ENCODE peak calls at places on chromosome 20, in seven cellular contexts. K is cardiac fibroblast, V is ascending aorta, B is right lobe of liver, R is foreskin fibroblast, D is OCI-LY7, Y is GM12864. L is an unnamed sample.

GRCh38 chr20:35629432-35630145 is 14.0 kb downstream of the SPAG4 start:
- DNase-seq in K (no peak), V (no peak), B (no peak), R (peak), D (no peak), Y (no peak), L (no peak)

GRCh38 chr20:53837126-53837826 is 233.1 kb downstream of the BCAS1 start:
- DNase-seq in K (no peak), V (no peak), B (no peak), R (no peak), D (no peak), Y (no peak), L (no peak)

GRCh38 chr20:62823688-62824475 is 7.0 kb downstream of the COL9A3 start:
- DNase-seq in K (no peak), V (no peak), B (no peak), R (no peak), D (no peak), Y (no peak), L (no peak)

GRCh38 chr20:5727018-5727515 is 23.1 kb upstream of the SHLD1 start:
- DNase-seq in K (no peak), V (no peak), B (no peak), R (no peak), D (no peak), Y (no peak), L (no peak)

GRCh38 chr20:770691-771090 is 2.4 kb upstream of the SLC52A3 start:
- DNase-seq in K (no peak), V (no peak), B (no peak), R (no peak), D (no peak), Y (no peak), L (no peak)

GRCh38 chr20:51532577-51533191 is 9.8 kb downstream of the NFATC2 start:
- DNase-seq in K (peak), V (peak), B (no peak), R (peak), D (no peak), Y (no peak), L (peak)

GRCh38 chr20:14992961-14993360 is 655.5 kb upstream of the FLRT3 start:
- DNase-seq in K (no peak), V (no peak), B (no peak), R (peak), D (no peak), Y (no peak), L (no peak)

GRCh38 chr20:35200255-35200654 is 26.2 kb upstream of the MMP24 start:
- DNase-seq in K (peak), V (no peak), B (no peak), R (peak), D (no peak), Y (no peak), L (no peak)

GRCh38 chr20:47521059-47521808 is 19.5 kb downstream of the NCOA3 start:
- DNase-seq in K (no peak), V (no peak), B (no peak), R (no peak), D (no peak), Y (no peak), L (no peak)

GRCh38 chr20:31593221-31594001 is 11.7 kb upstream of the ID1 start:
- DNase-seq in K (peak), V (no peak), B (peak), R (peak), D (no peak), Y (no peak), L (peak)

GRCh38 chr20:9488063-9488462 is 26.3 kb upstream of the LAMP5 start:
- DNase-seq in K (no peak), V (no peak), B (no peak), R (no peak), D (no peak), Y (no peak), L (no peak)

GRCh38 chr20:62770111-62770910 is 26.0 kb upstream of the MRGBP start:
- DNase-seq in K (no peak), V (no peak), B (no peak), R (no peak), D (no peak), Y (no peak), L (no peak)

GRCh38 chr20:21102691-21103311 is 3.4 kb downstream of the LINC00237 start:
- DNase-seq in K (peak), V (peak), B (no peak), R (peak), D (peak), Y (no peak), L (no peak)

GRCh38 chr20:23164176-23164601 is 78.1 kb upstream of the CD93 start:
- DNase-seq in K (no peak), V (peak), B (no peak), R (peak), D (no peak), Y (no peak), L (no peak)

GRCh38 chr20:23152308-23152892 is 66.3 kb upstream of the CD93 start:
- DNase-seq in K (peak), V (peak), B (peak), R (peak), D (no peak), Y (no peak), L (no peak)

GRCh38 chr20:6632187-6632586 is 135.3 kb upstream of the BMP2 start:
- DNase-seq in K (peak), V (no peak), B (no peak), R (peak), D (no peak), Y (no peak), L (no peak)

GRCh38 chr20:61128701-61129655 is 123.1 kb upstream of the CDH4 start:
- DNase-seq in K (no peak), V (no peak), B (no peak), R (peak), D (no peak), Y (no peak), L (no peak)

GRCh38 chr20:5024103-5024502 is 22.8 kb upstream of the SLC23A2 start:
- DNase-seq in K (peak), V (no peak), B (no peak), R (peak), D (no peak), Y (no peak), L (no peak)

GRCh38 chr20:8807480-8808179 is 261.3 kb upstream of the PLCB4 start:
- DNase-seq in K (no peak), V (no peak), B (no peak), R (no peak), D (no peak), Y (no peak), L (no peak)

GRCh38 chr20:8967641-8968245 is 101.1 kb upstream of the PLCB4 start:
- DNase-seq in K (no peak), V (no peak), B (no peak), R (peak), D (no peak), Y (no peak), L (no peak)

GRCh38 chr20:60838297-60838696 is 413.8 kb upstream of the CDH4 start:
- DNase-seq in K (no peak), V (no peak), B (no peak), R (no peak), D (no peak), Y (no peak), L (no peak)

GRCh38 chr20:25053207-25054132 is 4.5 kb downstream of the ACSS1 start:
- DNase-seq in K (peak), V (peak), B (no peak), R (peak), D (no peak), Y (no peak), L (peak)

GRCh38 chr20:25050501-25051350 is 7.2 kb downstream of the ACSS1 start:
- DNase-seq in K (no peak), V (peak), B (peak), R (no peak), D (no peak), Y (no peak), L (no peak)

GRCh38 chr20:25051386-25052155 is 6.4 kb downstream of the ACSS1 start:
- DNase-seq in K (no peak), V (peak), B (peak), R (no peak), D (no peak), Y (no peak), L (no peak)

GRCh38 chr20:25054133-25054820 is 3.7 kb downstream of the ACSS1 start:
- DNase-seq in K (no peak), V (peak), B (no peak), R (no peak), D (no peak), Y (no peak), L (no peak)

DNA sequence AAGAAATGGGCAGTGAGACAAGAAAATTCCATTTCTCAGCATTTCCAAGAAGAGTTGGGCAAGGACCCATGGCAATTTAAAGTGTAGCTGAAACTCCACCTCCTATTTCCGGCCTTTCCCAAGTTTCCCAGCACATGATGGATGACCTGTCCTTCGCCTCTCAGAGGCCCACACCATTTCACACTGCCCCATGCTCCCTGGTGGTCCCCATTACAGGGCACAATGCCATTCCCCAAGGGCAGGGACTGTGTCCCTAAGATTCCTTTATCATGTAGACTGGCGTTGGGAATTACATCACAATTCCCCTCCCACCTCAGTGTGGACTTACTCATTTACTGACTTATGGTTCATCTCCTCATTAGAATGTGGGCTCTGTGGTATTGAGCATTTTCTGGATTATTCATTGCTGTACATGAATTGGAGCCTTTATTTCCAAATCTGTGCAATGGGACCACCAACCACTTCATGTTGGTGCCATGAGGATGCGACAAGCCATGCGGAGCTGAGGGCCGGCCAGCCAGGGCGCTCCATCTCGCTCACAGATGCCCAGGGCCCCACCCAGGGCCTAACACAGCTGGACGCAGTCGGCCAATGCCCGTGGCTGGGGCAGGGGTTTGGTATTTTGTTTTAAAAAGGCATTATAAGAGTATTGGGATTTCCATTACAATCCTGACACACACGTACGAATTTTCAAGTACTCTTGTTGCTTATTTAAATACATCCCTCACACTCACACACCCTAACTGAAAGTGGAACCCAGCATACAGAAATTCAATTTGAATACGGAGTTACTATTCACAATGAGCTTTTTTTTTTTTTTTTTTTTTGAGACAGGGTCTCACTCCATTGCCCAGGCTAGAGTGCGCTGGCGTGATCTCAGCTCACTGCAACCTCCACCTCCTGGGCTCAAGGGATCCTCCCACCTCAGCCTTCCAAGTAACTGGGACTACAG is 5.4 kb downstream of the ACSS1 start:
- DNase-seq in K (peak), V (peak), B (peak), R (no peak), D (no peak), Y (no peak), L (peak)
- H3K4me3 ChIP-seq in K (no peak), V (peak), B (no peak), R (no peak), D (no peak), Y (peak), L (no peak)

GRCh38 chr20:49482173-49482572 is 295 bp downstream of the KCNB1 start:
- DNase-seq in K (no peak), V (no peak), B (no peak), R (no peak), D (no peak), Y (no peak), L (no peak)
- H3K4me3 ChIP-seq in K (no peak), V (peak), B (no peak), R (no peak), D (no peak), Y (no peak), L (peak)

GRCh38 chr20:37285664-37286374 is 3.6 kb upstream of the MANBAL start:
- DNase-seq in K (no peak), V (no peak), B (peak), R (no peak), D (no peak), Y (no peak), L (no peak)

GRCh38 chr20:37282558-37282957 is 6.9 kb upstream of the MANBAL start:
- DNase-seq in K (peak), V (no peak), B (no peak), R (peak), D (no peak), Y (no peak), L (no peak)

GRCh38 chr20:37283530-37284195 is 5.8 kb upstream of the MANBAL start:
- DNase-seq in K (no peak), V (no peak), B (no peak), R (no peak), D (no peak), Y (no peak), L (no peak)

GRCh38 chr20:37288091-37288490 is 1.4 kb upstream of the MANBAL start:
- DNase-seq in K (peak), V (no peak), B (peak), R (no peak), D (no peak), Y (no peak), L (peak)

DNA sequence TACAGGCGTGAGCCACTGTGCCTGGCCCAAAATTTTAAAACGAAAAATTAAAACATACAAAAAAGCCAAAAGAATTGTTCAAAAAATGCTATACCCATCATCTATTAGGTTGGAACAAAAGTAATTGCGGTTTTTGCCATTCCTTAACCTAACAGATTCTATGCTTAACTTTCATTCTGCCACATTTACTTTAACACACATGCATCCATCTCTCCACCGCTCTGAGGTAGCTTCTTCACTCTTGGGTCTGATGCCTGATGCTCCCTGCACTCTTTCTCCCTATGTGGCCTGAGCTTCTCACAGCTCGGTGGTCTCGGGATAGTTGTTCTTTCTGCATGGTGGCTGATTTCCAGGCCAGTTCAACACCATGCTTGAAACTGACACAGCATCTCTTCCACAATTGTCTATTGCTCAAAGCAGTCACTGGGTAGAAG is 4.7 kb upstream of the MANBAL start:
- DNase-seq in K (no peak), V (no peak), B (no peak), R (no peak), D (no peak), Y (no peak), L (no peak)
- H3K4me3 ChIP-seq in K (no peak), V (no peak), B (no peak), R (no peak), D (no peak), Y (no peak), L (no peak)

GRCh38 chr20:49118307-49118706 is 69.8 kb downstream of the STAU1 start:
- DNase-seq in K (no peak), V (no peak), B (no peak), R (no peak), D (no peak), Y (no peak), L (no peak)
- H3K4me3 ChIP-seq in K (no peak), V (no peak), B (no peak), R (no peak), D (no peak), Y (no peak), L (no peak)

GRCh38 chr20:41672282-41672681 is 54.1 kb upstream of the CHD6 start:
- DNase-seq in K (no peak), V (no peak), B (no peak), R (no peak), D (no peak), Y (no peak), L (no peak)

GRCh38 chr20:41671143-41671542 is 53.0 kb upstream of the CHD6 start:
- DNase-seq in K (no peak), V (no peak), B (no peak), R (no peak), D (no peak), Y (no peak), L (no peak)

GRCh38 chr20:41670631-41671030 is 52.5 kb upstream of the CHD6 start:
- DNase-seq in K (no peak), V (no peak), B (no peak), R (no peak), D (no peak), Y (no peak), L (no peak)

GRCh38 chr20:41668057-41668749 is 50.0 kb upstream of the CHD6 start:
- DNase-seq in K (no peak), V (no peak), B (no peak), R (no peak), D (no peak), Y (no peak), L (no peak)

GRCh38 chr20:41669708-41670263 is 51.6 kb upstream of the CHD6 start:
- DNase-seq in K (peak), V (no peak), B (no peak), R (no peak), D (no peak), Y (no peak), L (peak)
- H3K4me3 ChIP-seq in K (no peak), V (no peak), B (no peak), R (no peak), D (no peak), Y (no peak), L (no peak)

DNA sequence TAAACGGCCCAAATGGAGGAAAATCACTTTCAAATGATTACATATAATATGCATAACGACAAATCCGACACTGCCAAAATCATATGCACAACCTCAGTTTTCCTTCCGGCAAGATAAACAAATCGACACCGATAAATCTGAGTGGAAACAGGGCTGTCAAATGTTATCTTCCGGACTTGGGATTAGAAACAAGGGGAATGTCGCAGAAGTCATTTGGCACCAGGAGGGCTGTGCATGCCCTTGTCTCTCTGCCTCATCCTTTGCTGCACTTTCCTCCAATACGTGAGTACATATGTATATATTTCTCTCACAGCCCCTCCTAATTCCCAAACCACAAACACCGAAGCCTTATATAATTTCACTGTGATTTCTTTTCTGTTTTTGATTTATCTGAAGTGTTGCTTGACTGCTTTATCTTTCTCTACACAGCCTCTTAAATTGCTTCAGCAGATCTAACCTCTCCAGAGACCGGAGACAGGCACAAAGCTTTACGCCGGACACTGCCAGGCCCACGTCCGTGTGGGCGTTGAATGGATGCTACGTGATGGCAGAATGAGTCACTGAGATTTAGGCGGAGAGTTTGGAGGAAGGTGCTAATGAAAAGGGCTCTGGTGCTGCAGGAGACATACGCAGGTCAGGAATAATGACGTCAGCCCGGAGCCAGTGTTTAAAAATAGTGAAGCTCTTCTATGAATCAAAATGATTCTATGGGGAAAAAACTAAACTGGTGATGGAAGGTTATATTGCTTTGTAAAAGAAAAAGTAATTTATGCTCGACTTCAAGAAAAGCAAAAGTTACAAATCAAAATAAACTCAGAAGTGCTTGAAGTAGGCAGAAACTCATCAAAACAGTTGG is 21.0 kb upstream of the PRELID3B start:
- DNase-seq in K (peak), V (no peak), B (no peak), R (peak), D (no peak), Y (no peak), L (peak)
- H3K4me3 ChIP-seq in K (no peak), V (no peak), B (no peak), R (peak), D (no peak), Y (no peak), L (no peak)

GRCh38 chr20:43916875-43917371 is 2.3 kb downstream of the TOX2 start:
- DNase-seq in K (no peak), V (peak), B (no peak), R (peak), D (no peak), Y (no peak), L (no peak)
- H3K4me3 ChIP-seq in K (no peak), V (peak), B (no peak), R (peak), D (no peak), Y (peak), L (no peak)

DNA sequence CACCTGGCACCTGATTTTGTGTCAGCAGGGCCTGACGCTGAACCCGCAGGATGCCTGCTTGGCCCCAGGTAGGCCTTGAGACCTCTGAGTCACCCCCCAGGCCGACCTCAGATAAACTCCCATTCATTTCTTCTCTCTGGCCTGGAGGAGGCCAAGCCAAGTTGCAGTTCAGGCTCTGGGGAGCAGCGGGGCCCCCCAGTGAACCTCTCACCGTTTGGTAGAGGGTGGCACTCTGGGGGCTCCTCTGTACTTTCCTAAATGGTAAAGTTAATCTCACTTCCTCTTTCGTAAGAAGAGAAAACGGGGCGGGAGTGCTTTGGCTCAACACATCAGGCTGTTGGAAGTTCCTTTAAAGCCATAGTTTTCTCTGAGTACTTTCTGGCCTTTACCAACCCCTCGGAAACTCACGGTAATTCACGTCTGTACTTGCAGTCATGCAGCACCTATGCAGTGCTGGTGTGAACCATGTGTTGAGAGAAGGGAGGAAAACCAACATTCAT is 2.8 kb downstream of the SIRPA start:
- DNase-seq in K (peak), V (peak), B (no peak), R (no peak), D (peak), Y (peak), L (no peak)
- H3K4me3 ChIP-seq in K (no peak), V (peak), B (no peak), R (no peak), D (peak), Y (no peak), L (no peak)

DNA sequence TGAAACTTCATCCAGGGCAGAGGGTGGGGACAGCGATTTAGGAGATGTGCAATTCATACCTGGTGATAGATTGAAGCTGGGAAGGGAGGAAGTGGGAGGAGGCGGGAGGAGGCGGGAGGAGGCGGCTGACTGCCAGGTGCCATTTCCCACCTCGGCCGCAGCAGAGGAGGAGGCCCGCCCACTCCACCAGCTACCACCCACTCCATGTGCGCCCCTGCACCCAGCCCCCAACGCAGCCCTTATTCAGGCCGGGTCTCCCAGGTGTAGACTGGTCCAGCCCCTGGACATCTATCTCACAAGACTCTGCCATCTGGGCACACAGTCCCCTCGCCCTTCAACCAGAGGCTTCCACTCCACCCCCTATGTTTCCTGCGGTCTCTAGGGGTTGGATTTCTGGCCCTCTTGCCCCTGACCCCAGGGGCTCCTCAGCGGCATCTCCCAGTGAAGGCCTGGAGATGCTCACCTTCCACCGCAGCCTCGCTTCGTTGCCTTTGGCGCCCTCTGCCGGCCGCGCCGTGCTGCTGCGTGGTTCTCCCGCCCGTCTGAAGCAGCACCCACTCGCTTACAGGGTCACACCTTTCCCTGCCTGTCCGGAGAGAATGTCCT is 32.6 kb upstream of the FAM83D start:
- DNase-seq in K (peak), V (peak), B (peak), R (peak), D (peak), Y (no peak), L (peak)
- H3K4me3 ChIP-seq in K (no peak), V (no peak), B (no peak), R (no peak), D (peak), Y (no peak), L (no peak)